ENCODE peak calls at places on chromosomes 12 and 14, in seven cellular contexts. A is tibial artery, U is Panc1, P is IMR-90, K is aorta, O is A549, F is ovary. J is an unnamed sample. For H3K4me1, the result is how much of the 10 kb centered on the place peaks cover.

GRCh38 chr12:46391630-46392029 is 19.1 kb upstream of the SLC38A2 start:
- DNase-seq in A (peak), U (no peak), P (no peak), K (peak), O (no peak), F (no peak), J (no peak)

GRCh38 chr12:41563044-41563443 is 374.9 kb downstream of the PDZRN4 start:
- DNase-seq in A (no peak), U (no peak), P (no peak), K (no peak), O (no peak), F (no peak), J (no peak)

GRCh38 chr12:127819066-127819465 is 447.9 kb upstream of the TMEM132C start:
- DNase-seq in A (no peak), U (no peak), P (no peak), K (no peak), O (no peak), F (no peak), J (no peak)

GRCh38 chr14:70254476-70254961 is 65.8 kb upstream of the SLC8A3 start:
- DNase-seq in A (no peak), U (no peak), P (peak), K (no peak), O (peak), F (peak), J (peak)

GRCh38 chr12:3262466-3262865 is 185.3 kb downstream of the TSPAN9 start:
- DNase-seq in A (no peak), U (no peak), P (no peak), K (no peak), O (no peak), F (no peak), J (no peak)

GRCh38 chr12:88947486-88948043 is 367.3 kb upstream of the KITLG start:
- DNase-seq in A (no peak), U (no peak), P (no peak), K (no peak), O (no peak), F (no peak), J (no peak)

GRCh38 chr12:68932123-68932700 is 759 bp downstream of the CPM start:
- DNase-seq in A (no peak), U (no peak), P (no peak), K (no peak), O (no peak), F (no peak), J (no peak)

GRCh38 chr12:9741726-9742125 is 8.8 kb upstream of the CLECL1 start:
- DNase-seq in A (no peak), U (no peak), P (no peak), K (no peak), O (no peak), F (no peak), J (no peak)

GRCh38 chr12:25052191-25053020 is 103.5 kb upstream of the BCAT1 start:
- DNase-seq in A (no peak), U (no peak), P (no peak), K (peak), O (no peak), F (no peak), J (no peak)

GRCh38 chr12:32102234-32102633 is 4.4 kb upstream of the BICD1 start:
- DNase-seq in A (no peak), U (no peak), P (no peak), K (no peak), O (no peak), F (no peak), J (no peak)

GRCh38 chr12:87870061-87870460 is 159.1 kb downstream of the C12orf50 start:
- DNase-seq in A (no peak), U (no peak), P (peak), K (no peak), O (no peak), F (no peak), J (no peak)

GRCh38 chr12:95497031-95497430 is 23.1 kb downstream of the METAP2 start:
- DNase-seq in A (no peak), U (no peak), P (no peak), K (no peak), O (no peak), F (no peak), J (no peak)

GRCh38 chr14:73058923-73059311 is 583 bp downstream of the RBM25 start:
- DNase-seq in A (peak), U (no peak), P (peak), K (no peak), O (peak), F (no peak), J (peak)

GRCh38 chr14:61475316-61475715 is 153.9 kb downstream of the PRKCH start:
- DNase-seq in A (no peak), U (no peak), P (peak), K (no peak), O (peak), F (no peak), J (no peak)

GRCh38 chr12:103800252-103800771 is 40.7 kb downstream of the NT5DC3 start:
- DNase-seq in A (peak), U (no peak), P (peak), K (peak), O (peak), F (peak), J (peak)

GRCh38 chr12:6336859-6337744 is 4.8 kb downstream of the TNFRSF1A start:
- DNase-seq in A (no peak), U (no peak), P (no peak), K (peak), O (no peak), F (no peak), J (no peak)

GRCh38 chr12:123986374-123986920 is 13.4 kb downstream of the ZNF664 start:
- DNase-seq in A (no peak), U (no peak), P (no peak), K (no peak), O (no peak), F (no peak), J (no peak)

GRCh38 chr12:28591831-28592230 is 401.6 kb downstream of the CCDC91 start:
- DNase-seq in A (no peak), U (no peak), P (no peak), K (no peak), O (no peak), F (no peak), J (no peak)

GRCh38 chr12:57519758-57520007 is 631 bp downstream of the DDIT3 start:
- DNase-seq in A (peak), U (no peak), P (no peak), K (no peak), O (no peak), F (no peak), J (peak)

GRCh38 chr12:113224955-113225354 is 3.7 kb downstream of the TPCN1 start:
- DNase-seq in A (no peak), U (no peak), P (no peak), K (peak), O (no peak), F (no peak), J (no peak)

GRCh38 chr12:25495336-25496097 is 57.6 kb downstream of the LMNTD1 start:
- DNase-seq in A (no peak), U (no peak), P (peak), K (no peak), O (peak), F (no peak), J (no peak)

GRCh38 chr14:70721542-70721941 is 79.8 kb downstream of the TTC9 start:
- DNase-seq in A (no peak), U (no peak), P (peak), K (no peak), O (no peak), F (no peak), J (no peak)

GRCh38 chr12:73221836-73222235 is 949.7 kb downstream of the TRHDE start:
- DNase-seq in A (no peak), U (no peak), P (no peak), K (no peak), O (no peak), F (no peak), J (no peak)

GRCh38 chr14:73758392-73759182 is 44.4 kb upstream of the PNMA1 start:
- DNase-seq in A (peak), U (no peak), P (peak), K (peak), O (peak), F (peak), J (no peak)

GRCh38 chr14:65901595-65901994 is 489.1 kb downstream of the FUT8 start:
- DNase-seq in A (no peak), U (no peak), P (no peak), K (no peak), O (no peak), F (no peak), J (no peak)

GRCh38 chr14:38357557-38357956 is 101.7 kb upstream of the CLEC14A start:
- DNase-seq in A (no peak), U (no peak), P (peak), K (no peak), O (no peak), F (no peak), J (no peak)

GRCh38 chr12:22709292-22709691 is 84.3 kb downstream of the ETNK1 start:
- DNase-seq in A (no peak), U (no peak), P (no peak), K (no peak), O (peak), F (no peak), J (no peak)

GRCh38 chr12:103401421-103401820 is 94.3 kb downstream of the C12orf42 start:
- DNase-seq in A (no peak), U (no peak), P (no peak), K (no peak), O (peak), F (no peak), J (no peak)

GRCh38 chr14:50875359-50876090 is 3.7 kb downstream of the ABHD12B start:
- DNase-seq in A (no peak), U (no peak), P (peak), K (no peak), O (no peak), F (no peak), J (no peak)

GRCh38 chr12:131959641-131960589 is 10.2 kb downstream of the EP400 start:
- DNase-seq in A (no peak), U (no peak), P (no peak), K (no peak), O (no peak), F (no peak), J (no peak)

GRCh38 chr12:113306382-113306781 is 28.5 kb downstream of the SLC8B1 start:
- DNase-seq in A (no peak), U (no peak), P (peak), K (no peak), O (no peak), F (no peak), J (no peak)

GRCh38 chr12:11545438-11546330 is 103.8 kb upstream of the ETV6 start:
- DNase-seq in A (no peak), U (no peak), P (no peak), K (no peak), O (no peak), F (no peak), J (no peak)

GRCh38 chr14:41235466-41235865 is 371.2 kb upstream of the LRFN5 start:
- DNase-seq in A (no peak), U (no peak), P (no peak), K (no peak), O (no peak), F (no peak), J (no peak)

GRCh38 chr12:106758349-106758951 is 16.0 kb upstream of the RIC8B start:
- DNase-seq in A (no peak), U (no peak), P (no peak), K (no peak), O (no peak), F (no peak), J (no peak)

GRCh38 chr12:106759526-106760183 is 14.8 kb upstream of the RIC8B start:
- DNase-seq in A (peak), U (no peak), P (no peak), K (peak), O (no peak), F (no peak), J (no peak)

GRCh38 chr12:106764738-106765137 is 9.7 kb upstream of the RIC8B start:
- DNase-seq in A (no peak), U (no peak), P (no peak), K (peak), O (peak), F (peak), J (no peak)

GRCh38 chr12:106757623-106758348 is 16.7 kb upstream of the RIC8B start:
- DNase-seq in A (no peak), U (no peak), P (no peak), K (no peak), O (no peak), F (no peak), J (no peak)

GRCh38 chr12:106760184-106760531 is 14.3 kb upstream of the RIC8B start:
- DNase-seq in A (no peak), U (no peak), P (peak), K (peak), O (no peak), F (no peak), J (no peak)
- H3K4me3 ChIP-seq in A (no peak), U (no peak), P (no peak), K (no peak), O (no peak), F (no peak), J (no peak)

DNA sequence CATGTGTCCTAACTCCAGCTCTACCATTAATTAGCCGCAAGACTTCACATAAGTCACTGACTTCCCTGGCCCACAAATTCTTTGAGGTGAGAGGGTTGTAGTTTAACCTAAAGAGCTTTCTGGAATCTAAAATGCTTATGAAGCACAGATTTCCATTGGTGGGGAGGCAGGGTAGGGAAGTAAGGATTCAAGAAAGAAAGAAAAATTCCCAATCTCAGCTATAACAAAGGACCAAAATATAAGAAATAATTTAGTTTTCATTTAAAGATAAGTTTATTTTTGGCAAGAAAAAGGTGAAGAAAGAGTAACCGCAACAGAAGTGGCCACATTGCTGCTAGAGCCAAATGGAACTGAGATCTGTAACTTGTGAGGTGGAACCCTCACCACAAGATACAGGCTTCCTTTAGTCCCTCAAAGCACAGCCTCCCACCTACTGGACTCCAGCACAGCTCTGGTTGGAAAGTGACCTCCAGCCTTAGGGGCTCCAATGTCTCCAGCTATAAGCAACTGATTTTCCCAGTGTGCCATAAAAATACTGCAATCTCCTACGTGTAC is 23.6 kb downstream of the DAD1 start:
- DNase-seq in A (no peak), U (no peak), P (no peak), K (no peak), O (no peak), F (no peak), J (no peak)
- H3K4me1 ChIP-seq in A (under half), U (under half), P (under half), K (under half), O (under half), F (under half), J (under half)

DNA sequence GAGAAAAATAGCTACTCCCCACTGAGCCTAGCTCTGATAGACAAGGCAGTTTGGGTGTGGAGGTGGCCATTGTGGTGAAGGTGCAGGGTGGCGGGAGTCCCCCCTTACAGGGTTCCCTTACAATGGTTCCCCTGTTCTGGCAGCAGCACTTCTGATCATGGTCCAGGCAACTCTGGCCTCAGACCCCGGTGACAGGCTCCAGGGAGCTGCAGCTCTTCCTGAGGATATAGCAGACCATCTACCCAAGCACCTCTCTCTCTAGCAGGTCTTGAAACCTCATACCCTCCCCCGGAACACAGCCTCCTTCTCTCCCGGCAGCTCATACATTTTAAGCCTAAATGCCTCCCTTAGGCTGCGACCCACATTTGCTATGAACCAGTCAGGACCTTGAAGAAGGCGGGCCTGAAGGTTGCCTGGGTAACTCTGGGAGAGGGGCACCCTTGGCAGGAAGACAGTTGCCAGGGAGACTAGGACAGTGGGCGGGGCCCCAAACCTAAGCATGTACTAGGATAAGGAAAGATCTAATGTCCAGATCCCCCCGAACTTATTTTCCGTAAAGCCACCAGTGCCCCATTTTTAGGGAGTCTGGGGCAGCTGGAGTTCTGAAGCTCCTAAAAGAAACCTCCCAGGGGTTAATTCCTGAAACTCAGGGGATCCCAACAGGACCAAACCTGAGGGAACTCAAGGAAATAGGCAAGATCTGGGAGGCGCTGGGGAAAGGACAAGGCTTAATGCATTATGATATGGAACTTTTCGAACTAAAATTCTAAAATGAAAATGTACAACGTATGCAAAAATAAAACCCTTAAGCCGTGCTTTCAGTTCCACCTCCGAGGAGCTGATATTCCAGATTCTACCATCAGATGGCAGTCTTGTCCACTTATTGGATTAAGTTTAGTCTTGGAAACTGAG is 4.6 kb upstream of the GDF11 start:
- DNase-seq in A (peak), U (peak), P (peak), K (peak), O (peak), F (peak), J (peak)
- H3K4me3 ChIP-seq in A (peak), U (peak), P (peak), K (peak), O (peak), F (peak), J (peak)

DNA sequence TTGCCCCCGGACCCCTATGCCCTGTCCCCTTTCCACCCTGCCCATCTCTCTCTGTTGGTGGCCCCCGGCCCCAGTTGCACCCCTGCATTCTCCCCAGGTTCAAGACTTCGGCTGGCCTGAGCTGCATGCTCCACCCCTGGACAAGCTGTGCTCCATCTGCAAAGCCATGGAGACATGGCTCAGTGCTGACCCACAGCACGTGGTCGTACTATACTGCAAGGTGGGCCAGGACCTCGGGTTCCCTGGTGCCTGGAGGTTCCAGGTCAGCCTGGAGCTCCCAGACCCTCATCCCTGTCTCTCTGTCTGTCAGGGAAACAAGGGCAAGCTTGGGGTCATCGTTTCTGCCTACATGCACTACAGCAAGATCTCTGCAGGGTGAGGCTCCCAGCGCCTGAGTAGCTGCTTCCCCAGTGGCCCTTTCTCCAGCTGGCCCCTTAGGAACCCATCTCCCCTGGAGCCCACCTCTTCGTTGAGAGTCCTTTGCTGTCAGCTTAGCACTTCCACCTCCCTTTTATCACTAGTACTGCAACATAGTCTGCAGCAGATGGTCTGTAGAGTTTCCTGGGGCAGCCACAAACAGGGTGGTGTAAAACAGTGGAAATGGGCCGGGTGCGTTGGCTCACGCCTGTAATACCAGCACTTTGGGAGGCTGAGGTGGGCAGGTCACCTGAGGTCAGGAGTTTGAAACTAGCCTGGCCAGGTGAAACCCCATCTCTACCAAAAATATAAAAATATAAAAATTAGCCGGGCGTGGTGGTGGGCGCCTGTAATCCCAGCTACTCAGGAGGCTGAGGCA is 5.8 kb downstream of the TNS2 start:
- DNase-seq in A (peak), U (no peak), P (no peak), K (no peak), O (no peak), F (no peak), J (peak)
- H3K4me1 ChIP-seq in A (half or more), U (under half), P (under half), K (under half), O (under half), F (under half), J (under half)

GRCh38 chr12:26630546-26631027 is 202.4 kb downstream of the ITPR2 start:
- DNase-seq in A (no peak), U (no peak), P (peak), K (peak), O (peak), F (peak), J (no peak)
- H3K4me3 ChIP-seq in A (no peak), U (peak), P (peak), K (no peak), O (no peak), F (no peak), J (no peak)

J was measured in breast epithelium.